ENCODE peak calls at places on chromosome 2, in five cellular contexts. G, D, W, T and X are unnamed samples.
A peak's percentile ranks its signal among the peaks of the same experiment; 100 is the strongest.

GRCh38 chr2:69911985-69912563 is 2.8 kb upstream of the MXD1 start:
- DNase-seq in G (no peak), D (no peak), W (no peak), T (no peak), X (no peak)

GRCh38 chr2:498493-499178 is 178.6 kb downstream of the TMEM18 start:
- DNase-seq in G (no peak), D (no peak), W (no peak), T (no peak), X (no peak)

GRCh38 chr2:187051350-187051749 is 202.4 kb upstream of the ZSWIM2 start:
- DNase-seq in G (no peak), D (no peak), W (no peak), T (no peak), X (no peak)

GRCh38 chr2:222707689-222708273 is 36.3 kb downstream of the MOGAT1 start:
- DNase-seq in G (no peak), D (no peak), W (no peak), T (no peak), X (no peak)

GRCh38 chr2:98380203-98380535 is 33.9 kb downstream of the CNGA3 start:
- DNase-seq in G (no peak), D (no peak), W (no peak), T (no peak), X (no peak)

GRCh38 chr2:10205201-10205475 is 82.6 kb downstream of the RRM2 start:
- DNase-seq in G (no peak), D (no peak), W (no peak), T (no peak), X (no peak)

GRCh38 chr2:43224571-43225092 is 1.8 kb downstream of the ZFP36L2 start:
- DNase-seq in G (no peak), D (peak; percentile 43), W (no peak), T (peak; percentile 74), X (no peak)

GRCh38 chr2:85648619-85649018 is 19.4 kb downstream of the SFTPB start:
- DNase-seq in G (no peak), D (peak; percentile 57), W (no peak), T (no peak), X (no peak)

GRCh38 chr2:171985076-171985475 is 14.7 kb upstream of the METAP1D start:
- DNase-seq in G (no peak), D (no peak), W (no peak), T (no peak), X (no peak)

GRCh38 chr2:20490300-20491181 is 43.7 kb downstream of the RHOB start:
- DNase-seq in G (peak; percentile 70), D (peak; percentile 43), W (peak; percentile 69), T (peak; percentile 94), X (no peak)

GRCh38 chr2:170815746-170816498 is 765 bp upstream of the GAD1 start:
- DNase-seq in G (no peak), D (peak; percentile 81), W (peak; percentile 63), T (no peak), X (peak; percentile 72)

GRCh38 chr2:227267406-227268115 is 57.5 kb upstream of the MFF start:
- DNase-seq in G (peak; percentile 44), D (no peak), W (no peak), T (no peak), X (no peak)

GRCh38 chr2:164903214-164903613 is 52.1 kb downstream of the SLC38A11 start:
- DNase-seq in G (no peak), D (no peak), W (no peak), T (no peak), X (no peak)

GRCh38 chr2:96934831-96935545 is 51.4 kb downstream of the FAM178B start:
- DNase-seq in G (no peak), D (no peak), W (no peak), T (no peak), X (no peak)

GRCh38 chr2:165874445-165875039 is 79.0 kb downstream of the TTC21B start:
- DNase-seq in G (no peak), D (no peak), W (no peak), T (no peak), X (no peak)

GRCh38 chr2:48707466-48707865 is 48.1 kb downstream of the LHCGR start:
- DNase-seq in G (no peak), D (no peak), W (no peak), T (no peak), X (no peak)

GRCh38 chr2:207148025-207148424 is 17.7 kb downstream of the KLF7 start:
- DNase-seq in G (no peak), D (no peak), W (no peak), T (no peak), X (no peak)

GRCh38 chr2:189421644-189422043 is 19.6 kb upstream of the WDR75 start:
- DNase-seq in G (no peak), D (no peak), W (no peak), T (no peak), X (no peak)

GRCh38 chr2:106816974-106817373 is 69.0 kb downstream of the ST6GAL2 start:
- DNase-seq in G (no peak), D (peak; percentile 76), W (no peak), T (no peak), X (peak; percentile 56)

GRCh38 chr2:98278074-98278473 is 68.2 kb upstream of the CNGA3 start:
- DNase-seq in G (no peak), D (no peak), W (no peak), T (no peak), X (no peak)

GRCh38 chr2:15050483-15050882 is 418.0 kb downstream of the LRATD1 start:
- DNase-seq in G (no peak), D (no peak), W (no peak), T (no peak), X (no peak)

GRCh38 chr2:237319086-237319820 is 94.7 kb downstream of the COL6A3 start:
- DNase-seq in G (no peak), D (no peak), W (no peak), T (peak; percentile 62), X (no peak)

GRCh38 chr2:237314198-237314597 is 99.8 kb downstream of the COL6A3 start:
- DNase-seq in G (no peak), D (no peak), W (no peak), T (peak; percentile 93), X (no peak)

GRCh38 chr2:237316339-237316738 is 97.6 kb downstream of the COL6A3 start:
- DNase-seq in G (no peak), D (no peak), W (no peak), T (no peak), X (no peak)

GRCh38 chr2:237315170-237315880 is 98.6 kb downstream of the COL6A3 start:
- DNase-seq in G (peak; percentile 96), D (peak; percentile 93), W (peak; percentile 92), T (peak; percentile 99), X (peak; percentile 76)

GRCh38 chr2:237315881-237316225 is 98.1 kb downstream of the COL6A3 start:
- DNase-seq in G (no peak), D (peak; percentile 62), W (no peak), T (no peak), X (no peak)
- H3K27ac ChIP-seq in G (peak overlapping the region; percentile 85), D (peak overlapping the region; percentile 93), W (no peak overlapping the region), T (peak overlapping the region; percentile 92), X (peak overlapping the region; percentile 83)

GRCh38 chr2:204325468-204325867 is 219.8 kb upstream of the PARD3B start:
- DNase-seq in G (peak; percentile 39), D (peak; percentile 78), W (peak; percentile 67), T (peak; percentile 87), X (peak; percentile 64)
- TF ChIP-seq POLR2A in G (no peak), D (no peak), W (no peak), T (no peak), X (no peak)

GRCh38 chr2:71113843-71114242 is 16.2 kb downstream of the MCEE start:
- DNase-seq in G (no peak), D (no peak), W (no peak), T (no peak), X (no peak)

GRCh38 chr2:71122917-71123316 is 7.1 kb downstream of the MCEE start:
- DNase-seq in G (no peak), D (no peak), W (no peak), T (no peak), X (no peak)

GRCh38 chr2:71121479-71121878 is 8.6 kb downstream of the MCEE start:
- DNase-seq in G (no peak), D (no peak), W (no peak), T (no peak), X (no peak)

GRCh38 chr2:71120195-71120594 is 9.8 kb downstream of the MCEE start:
- DNase-seq in G (peak; percentile 41), D (no peak), W (no peak), T (no peak), X (no peak)

DNA sequence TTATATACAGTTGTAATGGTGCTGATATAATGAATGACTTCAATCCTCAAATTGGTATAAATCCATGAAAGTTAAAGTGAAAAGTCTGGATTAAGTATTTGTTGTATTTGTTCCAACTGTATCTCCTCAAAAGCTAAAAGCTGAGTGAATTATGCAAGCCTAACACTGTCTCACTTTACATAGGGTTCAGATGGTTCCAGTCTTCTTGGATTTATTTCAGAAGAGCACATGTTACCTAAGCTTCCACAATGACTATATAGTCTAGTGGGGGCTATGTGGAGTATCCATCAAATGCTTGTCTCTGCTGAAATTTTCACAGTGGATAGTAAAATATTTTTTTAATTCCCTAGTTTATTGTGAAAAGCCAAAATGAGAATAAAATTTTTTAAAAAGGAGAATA is 13.0 kb downstream of the MCEE start:
- DNase-seq in G (no peak), D (no peak), W (no peak), T (no peak), X (no peak)
- H3K27ac ChIP-seq in G (no peak overlapping the region), D (no peak overlapping the region), W (no peak overlapping the region), T (no peak overlapping the region), X (no peak overlapping the region)

GRCh38 chr2:64609229-64609994 is 44.3 kb downstream of the SERTAD2 start:
- DNase-seq in G (peak; percentile 34), D (peak; percentile 65), W (peak; percentile 63), T (peak; percentile 77), X (peak; percentile 70)
- TF ChIP-seq POLR2A in G (peak; percentile 24), D (no peak), W (no peak), T (no peak), X (no peak)

DNA sequence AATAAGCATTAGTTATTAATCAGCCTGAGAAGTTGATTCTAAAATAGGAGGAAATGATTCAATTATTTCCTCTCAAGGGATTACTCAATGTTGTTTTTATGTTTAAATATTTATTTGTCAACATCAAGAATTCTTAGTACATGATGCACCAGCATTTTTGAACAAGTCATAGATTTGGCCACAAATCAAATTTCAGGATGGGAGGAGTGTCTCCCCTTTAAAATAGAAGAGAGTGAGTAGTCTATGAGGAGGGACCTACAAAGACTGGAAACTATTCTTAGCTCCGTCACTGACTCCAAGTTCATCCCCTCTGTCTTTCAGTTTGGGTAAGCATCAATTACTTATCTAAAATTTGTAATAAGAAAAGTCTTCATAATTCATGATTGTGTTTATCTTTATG is 18.6 kb upstream of the IL18R1 start:
- DNase-seq in G (no peak), D (no peak), W (no peak), T (no peak), X (no peak)
- H3K27ac ChIP-seq in G (peak overlapping the region; percentile 38), D (no peak overlapping the region), W (peak overlapping the region; percentile 36), T (no peak overlapping the region), X (peak overlapping the region; percentile 20)

GRCh38 chr2:46831037-46831868 is 84.4 kb downstream of the MCFD2 start:
- DNase-seq in G (no peak), D (no peak), W (no peak), T (no peak), X (no peak)

GRCh38 chr2:46827274-46827930 is 88.2 kb downstream of the MCFD2 start:
- DNase-seq in G (no peak), D (peak; percentile 11), W (no peak), T (no peak), X (no peak)

GRCh38 chr2:46828491-46829239 is 86.9 kb downstream of the MCFD2 start:
- DNase-seq in G (no peak), D (no peak), W (no peak), T (no peak), X (no peak)

GRCh38 chr2:46828039-46828438 is 87.6 kb downstream of the MCFD2 start:
- DNase-seq in G (no peak), D (no peak), W (no peak), T (no peak), X (no peak)

GRCh38 chr2:46829240-46829970 is 86.2 kb downstream of the MCFD2 start:
- DNase-seq in G (no peak), D (peak; percentile 7), W (no peak), T (no peak), X (no peak)
- TF ChIP-seq POLR2A in G (no peak), D (no peak), W (no peak), T (no peak), X (no peak)